ENCODE peak calls at places on chromosomes 2 and 18, in six cellular contexts. T is lower lobe of right lung, H is prostate gland, Z is HepG2, A is fibroblast of lung, U is stomach. O is an unnamed sample.

GRCh38 chr2:19653336-19653908 is 248.4 kb downstream of the TTC32 start:
- DNase-seq in Z (no peak), T (no peak), A (no peak), U (no peak), H (no peak), O (no peak)

GRCh38 chr2:239305222-239305575 is 95.6 kb downstream of the HDAC4 start:
- DNase-seq in U (no peak), H (peak; percentile 69), Z (no peak), A (no peak), T (no peak), O (no peak)

GRCh38 chr2:58428286-58428552 is 187.1 kb upstream of the FANCL start:
- DNase-seq in Z (no peak), H (no peak), U (no peak), A (peak; percentile 3), T (peak; percentile 36), O (no peak)

GRCh38 chr2:132632000-132632649 is 37.9 kb downstream of the LYPD1 start:
- DNase-seq in A (no peak), T (no peak), H (no peak), Z (peak; percentile 67), U (no peak), O (peak; percentile 43)

GRCh38 chr2:206442854-206443734 is at the start of gene ADAM23:
- DNase-seq in U (no peak), H (no peak), A (peak; percentile 47), Z (no peak), T (no peak), O (peak; percentile 32)

GRCh38 chr2:37569986-37570688 is 101.3 kb downstream of the CDC42EP3 start:
- DNase-seq in U (no peak), T (no peak), H (no peak), A (peak; percentile 61), Z (peak; percentile 30), O (peak; percentile 92)

GRCh38 chr2:156792242-156792840 is 356.2 kb downstream of the GPD2 start:
- DNase-seq in Z (no peak), T (no peak), H (no peak), U (no peak), A (no peak), O (no peak)

GRCh38 chr2:177143444-177143843 is 69.2 kb upstream of the HNRNPA3 start:
- DNase-seq in U (no peak), A (peak; percentile 45), H (no peak), T (no peak), Z (no peak), O (peak; percentile 33)

GRCh38 chr2:126244937-126245336 is 411.0 kb upstream of the GYPC start:
- DNase-seq in U (peak; percentile 31), T (peak; percentile 49), H (no peak), A (peak; percentile 27), Z (peak; percentile 61), O (no peak)

GRCh38 chr2:17426708-17427107 is 91.5 kb downstream of the RAD51AP2 start:
- DNase-seq in T (no peak), U (no peak), H (peak; percentile 27), A (no peak), Z (no peak), O (no peak)

GRCh38 chr2:162070228-162070918 is 3.6 kb downstream of the DPP4 start:
- DNase-seq in H (no peak), U (no peak), Z (no peak), T (no peak), A (no peak), O (no peak)

GRCh38 chr2:240820607-240821428 is 799 bp upstream of the KIF1A start:
- DNase-seq in A (no peak), H (no peak), T (no peak), U (peak; percentile 24), Z (no peak), O (no peak)

GRCh38 chr2:177692828-177693269 is 300.3 kb downstream of the AGPS start:
- DNase-seq in H (no peak), Z (no peak), U (no peak), T (no peak), A (no peak), O (no peak)

GRCh38 chr2:8569332-8569930 is 112.4 kb upstream of the ID2 start:
- DNase-seq in Z (no peak), U (peak; percentile 13), T (no peak), H (no peak), A (no peak), O (no peak)

GRCh38 chr2:72561621-72562318 is 264.1 kb downstream of the EXOC6B start:
- DNase-seq in U (no peak), Z (peak; percentile 48), T (no peak), H (no peak), A (peak; percentile 34), O (peak; percentile 85)

GRCh38 chr2:45009928-45010705 is 865 bp upstream of the SIX2 start:
- DNase-seq in A (peak; percentile 77), H (peak; percentile 37), U (peak; percentile 59), Z (no peak), T (no peak), O (no peak)

GRCh38 chr2:177346192-177346591 is 46.4 kb upstream of the AGPS start:
- DNase-seq in Z (no peak), T (no peak), H (no peak), A (no peak), U (no peak), O (no peak)

GRCh38 chr2:164841719-164842623 is at the start of gene COBLL1:
- DNase-seq in Z (peak; percentile 84), A (peak; percentile 44), U (peak; percentile 88), H (peak; percentile 88), T (peak; percentile 87), O (peak; percentile 53)

GRCh38 chr2:181745796-181746540 is 65.7 kb upstream of the NEUROD1 start:
- DNase-seq in T (no peak), A (no peak), U (no peak), Z (no peak), H (no peak), O (no peak)

GRCh38 chr2:73386342-73386868 is 769 bp downstream of the ALMS1 start:
- DNase-seq in U (no peak), A (no peak), T (no peak), Z (no peak), H (no peak), O (no peak)

GRCh38 chr2:239696559-239697207 is 295.9 kb upstream of the HDAC4 start:
- DNase-seq in T (no peak), H (no peak), U (no peak), Z (no peak), A (no peak), O (no peak)

GRCh38 chr2:186426153-186427016 is 59.7 kb upstream of the ZC3H15 start:
- DNase-seq in A (peak; percentile 9), U (no peak), Z (peak; percentile 46), T (no peak), H (no peak), O (peak; percentile 14)

GRCh38 chr2:142100967-142101366 is 29.8 kb downstream of the LRP1B start:
- DNase-seq in U (peak; percentile 32), H (no peak), Z (no peak), T (no peak), A (no peak), O (no peak)

GRCh38 chr2:217939220-217939619 is 63.6 kb downstream of the TNS1 start:
- DNase-seq in A (no peak), Z (no peak), U (no peak), T (no peak), H (no peak), O (no peak)
- H3K4me1 ChIP-seq in A (peaks cover 61% of the 10 kb centered on the region), Z (peaks cover 97% of the 10 kb centered on the region), U (peaks cover 98% of the 10 kb centered on the region), T (peaks cover 82% of the 10 kb centered on the region), H (peaks cover 9% of the 10 kb centered on the region), O (peaks cover 90% of the 10 kb centered on the region)

DNA sequence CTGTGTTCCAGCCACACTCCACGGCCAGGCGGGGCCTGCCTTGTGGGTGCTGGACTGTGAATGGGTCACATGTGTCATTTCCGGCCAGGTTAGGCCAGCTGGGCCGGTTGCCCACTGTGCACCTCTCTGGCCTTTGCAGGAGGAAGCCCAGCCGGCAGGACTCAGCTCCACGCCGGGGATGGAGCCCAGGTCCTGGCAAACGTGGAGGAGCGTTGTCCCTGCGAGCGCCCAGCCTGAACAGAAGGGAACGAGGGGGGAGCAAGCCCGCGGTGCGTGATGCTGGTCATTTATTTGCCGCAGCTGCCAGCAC is 152.9 kb downstream of the PXDN start:
- DNase-seq in H (no peak), A (no peak), Z (no peak), U (no peak), T (no peak), O (no peak)
- H3K4me3 ChIP-seq in H (no peak overlapping the region), A (no peak overlapping the region), Z (no peak overlapping the region), U (no peak overlapping the region), T (peak overlapping the region; percentile 12), O (no peak overlapping the region)

GRCh38 chr2:64649013-64649484 is 4.7 kb downstream of the SERTAD2 start:
- DNase-seq in A (no peak), H (no peak), Z (peak; percentile 65), U (peak; percentile 66), T (no peak), O (no peak)
- H3K4me1 ChIP-seq in A (peaks cover 15% of the 10 kb centered on the region), H (peaks cover 10% of the 10 kb centered on the region), Z (peaks cover 76% of the 10 kb centered on the region), U (peaks cover 76% of the 10 kb centered on the region), T (peaks cover 71% of the 10 kb centered on the region), O (peaks cover 39% of the 10 kb centered on the region)

DNA sequence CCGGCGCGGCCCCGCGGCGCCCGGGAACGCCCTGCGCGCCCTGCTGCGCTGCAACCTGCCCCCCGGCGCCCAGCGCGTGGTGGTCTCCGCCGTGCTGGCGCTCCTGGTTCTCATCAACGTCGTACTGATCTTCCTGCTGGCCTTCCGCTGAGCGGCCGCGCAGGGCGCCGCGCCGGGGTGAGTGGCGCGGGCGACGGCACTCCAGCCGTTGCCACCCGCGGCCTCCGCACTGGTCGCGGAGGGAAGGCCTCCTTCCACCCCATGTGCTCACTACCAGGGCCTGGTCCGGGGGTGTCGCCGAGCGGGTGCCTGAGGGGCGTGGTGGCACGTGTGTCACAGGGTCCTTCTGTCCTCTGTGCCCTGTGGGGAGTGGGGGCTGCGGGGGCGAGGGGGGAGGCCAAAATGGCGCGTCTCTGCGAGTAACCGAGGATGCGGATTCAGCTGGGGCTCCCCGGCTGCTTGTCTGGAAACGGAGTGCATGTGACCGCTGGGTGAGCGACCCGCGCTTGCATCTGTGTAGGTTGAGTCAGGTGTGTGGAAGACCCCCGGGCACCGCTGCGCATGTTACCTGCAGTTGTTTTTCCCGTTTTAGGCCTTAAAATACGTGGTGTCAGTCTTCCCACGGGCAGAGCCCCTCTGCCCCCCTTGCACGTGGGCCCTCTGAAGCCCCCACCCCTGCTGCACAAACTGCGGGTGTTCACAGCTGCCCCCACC is 58.0 kb downstream of the FAM168B start:
- DNase-seq in H (no peak), U (peak; percentile 10), Z (no peak), T (no peak), A (no peak), O (no peak)
- H3K4me3 ChIP-seq in H (peak overlapping the region; percentile 41), U (peak overlapping the region; percentile 54), Z (no peak overlapping the region), T (peak overlapping the region; percentile 42), A (no peak overlapping the region), O (peak overlapping the region; percentile 46)

DNA sequence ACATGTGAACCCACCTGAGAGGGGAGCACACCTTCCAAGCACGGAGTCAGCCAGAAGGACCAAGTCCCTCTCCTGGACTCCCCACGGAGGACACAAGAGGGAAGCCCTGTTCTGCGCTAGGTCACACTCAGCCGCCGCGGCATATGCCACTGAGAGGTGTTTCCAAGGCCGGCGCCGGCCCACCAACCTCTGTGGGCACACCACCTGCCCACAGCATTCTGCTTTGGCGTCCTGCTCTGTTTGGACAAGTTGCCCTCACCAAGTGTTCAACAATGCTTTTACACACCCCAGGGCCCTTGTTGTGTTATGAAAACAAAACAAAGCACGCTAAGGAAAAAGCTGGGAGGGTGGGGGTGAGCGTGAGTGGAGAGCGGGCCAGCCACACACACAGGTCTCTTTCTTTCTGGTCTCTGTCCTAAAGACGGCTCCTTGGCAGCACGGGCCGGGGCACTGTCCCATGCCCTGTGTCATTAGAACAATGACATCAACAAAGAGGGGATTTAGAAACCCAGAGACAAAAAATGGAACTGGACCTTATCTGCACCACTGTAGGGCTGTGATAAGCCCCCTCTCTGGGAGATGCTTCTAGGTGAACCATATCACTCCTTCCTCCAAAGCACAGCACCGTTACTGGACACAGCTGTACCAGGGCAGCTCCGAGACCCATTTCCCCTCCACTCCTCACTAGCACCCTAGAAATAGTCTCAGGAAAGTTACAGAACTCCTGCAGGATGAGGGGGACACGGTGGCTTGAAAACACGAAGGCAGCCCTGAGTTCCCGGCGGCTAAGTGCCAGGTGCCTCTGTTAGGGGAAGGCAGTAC is 17.0 kb downstream of the SMAD7 start:
- DNase-seq in U (peak; percentile 45), Z (no peak), T (peak; percentile 73), A (no peak), H (no peak), O (no peak)
- H3K4me1 ChIP-seq in U (peaks cover 97% of the 10 kb centered on the region), Z (peaks cover 97% of the 10 kb centered on the region), T (peaks cover 95% of the 10 kb centered on the region), A (peaks cover 64% of the 10 kb centered on the region), H (peaks cover 45% of the 10 kb centered on the region), O (peaks cover 87% of the 10 kb centered on the region)